ENCODE peak calls at places on chromosome 11, in six cellular contexts. Q is IMR-90, A is mammary epithelial cell, P is hepatocyte, B is kidney epithelial cell, R is uterus. S is an unnamed sample.

GRCh38 chr11:82980292-82980691 is 78.8 kb downstream of the DDIAS start:
- DNase-seq in Q (peak; percentile 84), A (peak; percentile 80), P (no peak), B (peak; percentile 58), R (no peak), S (peak; percentile 62)

GRCh38 chr11:111765320-111765983 is 737 bp downstream of the PPP2R1B start:
- DNase-seq in Q (no peak), A (peak; percentile 16), P (no peak), B (no peak), R (no peak), S (no peak)

GRCh38 chr11:3894128-3894731 is 38.8 kb downstream of the STIM1 start:
- DNase-seq in Q (peak; percentile 22), A (no peak), P (no peak), B (no peak), R (no peak), S (no peak)

GRCh38 chr11:110173775-110174644 is 80.8 kb downstream of the ZC3H12C start:
- DNase-seq in Q (peak; percentile 64), A (peak; percentile 50), P (peak; percentile 84), B (peak; percentile 56), R (peak; percentile 50), S (no peak)

GRCh38 chr11:72321381-72321996 is 77.5 kb upstream of the PHOX2A start:
- DNase-seq in Q (peak; percentile 81), A (peak; percentile 42), P (no peak), B (peak; percentile 55), R (no peak), S (no peak)

GRCh38 chr11:117662255-117662654 is 134.8 kb downstream of the DSCAML1 start:
- DNase-seq in Q (no peak), A (no peak), P (no peak), B (peak; percentile 4), R (no peak), S (no peak)

GRCh38 chr11:128733440-128734115 is 39.7 kb downstream of the FLI1 start:
- DNase-seq in Q (peak; percentile 66), A (no peak), P (no peak), B (no peak), R (no peak), S (no peak)

GRCh38 chr11:93510196-93510898 is 32.8 kb downstream of the SMCO4 start:
- DNase-seq in Q (no peak), A (no peak), P (no peak), B (no peak), R (no peak), S (no peak)

GRCh38 chr11:64718780-64719124 is 4.2 kb downstream of the NRXN2 start:
- DNase-seq in Q (no peak), A (no peak), P (no peak), B (no peak), R (no peak), S (no peak)

GRCh38 chr11:59990421-59990820 is 26.6 kb upstream of the OOSP4B start:
- DNase-seq in Q (no peak), A (no peak), P (no peak), B (no peak), R (no peak), S (no peak)

GRCh38 chr11:109374441-109374840 is 47.5 kb upstream of the C11orf87 start:
- DNase-seq in Q (no peak), A (no peak), P (no peak), B (no peak), R (no peak), S (no peak)

GRCh38 chr11:74570266-74571061 is 21.9 kb upstream of the POLD3 start:
- DNase-seq in Q (peak; percentile 53), A (peak; percentile 35), P (peak; percentile 72), B (no peak), R (peak; percentile 25), S (no peak)

GRCh38 chr11:121153472-121153871 is 52.4 kb downstream of the TECTA start:
- DNase-seq in Q (no peak), A (no peak), P (no peak), B (no peak), R (no peak), S (no peak)

GRCh38 chr11:95556011-95556341 is 233.6 kb downstream of the FAM76B start:
- DNase-seq in Q (no peak), A (no peak), P (no peak), B (no peak), R (no peak), S (no peak)

GRCh38 chr11:65654375-65655349 is 8.1 kb downstream of the RELA start:
- DNase-seq in Q (no peak), A (no peak), P (peak; percentile 5), B (no peak), R (peak; percentile 20), S (no peak)

GRCh38 chr11:5922749-5923426 is 19.2 kb upstream of the OR56A3 start:
- DNase-seq in Q (no peak), A (peak; percentile 94), P (no peak), B (peak; percentile 14), R (no peak), S (no peak)

GRCh38 chr11:39374963-39375698 is 2084.3 kb downstream of the LRRC4C start:
- DNase-seq in Q (peak; percentile 2), A (peak; percentile 9), P (peak; percentile 58), B (no peak), R (no peak), S (no peak)

GRCh38 chr11:32884770-32885384 is 7.7 kb upstream of the QSER1 start:
- DNase-seq in Q (no peak), A (no peak), P (peak; percentile 42), B (no peak), R (no peak), S (no peak)

GRCh38 chr11:64266339-64266738 is 15.0 kb downstream of the PLCB3 start:
- DNase-seq in Q (no peak), A (no peak), P (no peak), B (no peak), R (no peak), S (no peak)

GRCh38 chr11:118911113-118911879 is 14.4 kb downstream of the BCL9L start:
- DNase-seq in Q (peak; percentile 52), A (peak; percentile 66), P (peak; percentile 88), B (no peak), R (peak; percentile 64), S (no peak)

GRCh38 chr11:100741866-100742625 is 55.0 kb downstream of the ARHGAP42 start:
- DNase-seq in Q (peak; percentile 30), A (no peak), P (no peak), B (no peak), R (no peak), S (peak; percentile 37)

GRCh38 chr11:84144531-84144930 is 858.4 kb upstream of the CCDC90B start:
- DNase-seq in Q (no peak), A (no peak), P (no peak), B (no peak), R (no peak), S (no peak)

GRCh38 chr11:16605440-16605970 is 132.9 kb upstream of the C11orf58 start:
- DNase-seq in Q (peak; percentile 44), A (peak; percentile 42), P (peak; percentile 60), B (no peak), R (no peak), S (no peak)

DNA sequence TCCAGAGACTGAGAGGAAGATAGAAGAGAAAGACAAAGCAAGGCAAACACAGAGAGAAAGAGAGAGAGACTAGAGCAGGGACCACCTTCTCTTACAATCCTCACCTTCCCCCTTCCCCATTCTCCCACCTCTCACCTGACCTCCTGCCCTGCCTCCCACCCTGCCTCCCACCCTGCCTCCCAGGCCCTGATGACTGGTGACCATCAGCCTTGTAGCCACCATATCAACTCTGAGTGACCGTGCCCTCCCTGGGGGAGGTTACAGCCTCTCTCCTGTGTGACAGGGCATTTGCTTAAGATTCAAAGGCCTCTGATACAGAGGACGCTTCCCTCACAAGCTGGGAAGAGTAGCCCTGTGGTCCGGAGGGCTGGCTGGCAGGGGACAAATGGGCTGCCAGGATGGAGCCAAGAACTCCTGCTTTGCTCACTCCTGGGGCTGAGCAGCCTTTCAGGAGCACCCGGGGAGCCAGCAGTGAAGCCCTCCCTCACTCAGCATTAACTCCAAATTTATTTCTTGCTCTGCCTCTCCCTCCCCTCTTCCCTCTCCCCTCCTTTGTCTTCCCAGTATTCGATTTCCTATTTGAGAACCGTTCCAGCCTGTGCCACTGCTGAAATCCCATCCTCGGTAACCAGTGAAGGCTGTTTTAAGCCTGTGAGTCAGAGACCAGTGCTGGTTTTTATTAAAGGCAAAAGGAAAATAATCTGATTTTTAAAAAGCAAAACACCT is 125.2 kb upstream of the SYT13 start:
- DNase-seq in Q (peak; percentile 25), A (no peak), P (no peak), B (no peak), R (no peak), S (no peak)
- H3K4me3 ChIP-seq in Q (no peak overlapping the region), A (no peak overlapping the region), P (no peak overlapping the region), B (no peak overlapping the region), R (no peak overlapping the region), S (no peak overlapping the region)

GRCh38 chr11:75766449-75767227 is 1.9 kb upstream of the DGAT2 start:
- DNase-seq in Q (no peak), A (no peak), P (no peak), B (no peak), R (no peak), S (no peak)

GRCh38 chr11:75767793-75768111 is 826 bp upstream of the DGAT2 start:
- DNase-seq in Q (no peak), A (no peak), P (no peak), B (no peak), R (no peak), S (no peak)

GRCh38 chr11:75767228-75767572 is 1.4 kb upstream of the DGAT2 start:
- DNase-seq in Q (no peak), A (no peak), P (no peak), B (no peak), R (no peak), S (no peak)

GRCh38 chr11:75768909-75769771 is 562 bp downstream of the DGAT2 start:
- DNase-seq in Q (no peak), A (no peak), P (no peak), B (no peak), R (no peak), S (no peak)

GRCh38 chr11:75768112-75768908 is at the start of gene DGAT2:
- DNase-seq in Q (peak; percentile 42), A (peak; percentile 63), P (peak; percentile 92), B (no peak), R (peak; percentile 68), S (no peak)
- TF ChIP-seq CTCF in Q (peak; percentile 17), A (peak; percentile 10), P (peak; percentile 35), B (no peak), R (peak; percentile 35), S (no peak)

GRCh38 chr11:61113209-61113608 is 10.9 kb downstream of the CD5 start:
- DNase-seq in Q (no peak), A (no peak), P (no peak), B (no peak), R (no peak), S (no peak)
- H3K27me3 ChIP-seq in Q (peaks cover 41% of the 10 kb centered on the region), A (no peaks in the 10 kb centered on the region), P (no peaks in the 10 kb centered on the region), B (peaks cover 2% of the 10 kb centered on the region), R (no peaks in the 10 kb centered on the region), S (peaks cover 6% of the 10 kb centered on the region)

DNA sequence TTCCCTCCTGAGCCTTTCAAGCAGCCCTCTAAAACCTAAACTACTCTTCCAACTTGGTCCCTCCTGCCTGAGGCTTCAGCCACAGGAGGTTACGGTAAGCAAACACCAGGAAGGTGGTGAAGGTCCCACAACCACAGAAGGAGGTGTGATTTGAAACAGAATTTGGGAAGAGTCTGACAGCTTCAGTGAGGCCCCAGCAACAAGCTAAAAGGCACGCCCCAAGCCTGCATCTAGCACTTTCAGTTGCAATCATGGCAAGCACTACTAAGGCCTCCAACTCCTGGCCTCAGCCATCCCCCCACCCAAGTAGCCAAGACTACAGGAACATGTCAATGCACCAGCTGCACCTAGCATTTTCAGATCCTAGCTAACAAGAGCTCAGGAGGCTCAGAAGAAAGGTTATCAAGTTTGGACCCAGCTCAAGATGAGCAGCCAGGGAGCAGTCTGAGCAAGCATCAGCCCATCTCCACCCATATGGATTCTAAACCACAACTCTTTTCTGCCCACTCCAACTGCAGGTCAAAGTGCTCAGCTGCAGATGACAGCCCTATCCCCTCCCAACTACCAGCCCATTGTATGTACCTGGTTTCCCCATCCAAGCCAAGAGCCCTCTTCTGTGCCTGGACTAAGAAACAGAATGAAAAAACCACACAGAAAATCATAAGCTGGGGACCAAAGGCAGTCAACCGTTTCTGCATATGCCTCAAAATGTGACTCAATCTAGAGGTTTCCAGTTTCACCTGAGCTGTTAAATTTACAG is 10.4 kb upstream of the AHNAK start:
- DNase-seq in Q (peak; percentile 11), A (no peak), P (no peak), B (no peak), R (no peak), S (no peak)
- H3K4me3 ChIP-seq in Q (no peak overlapping the region), A (no peak overlapping the region), P (no peak overlapping the region), B (no peak overlapping the region), R (no peak overlapping the region), S (no peak overlapping the region)

S was measured in BJ.